ENCODE peak calls at places on chromosome 20, in seven cellular contexts. E, F, L, R, T, I and V are unnamed samples.
A peak's percentile ranks its signal among the peaks of the same experiment; 100 is the strongest.

GRCh38 chr20:19977373-19977770 is 39.8 kb upstream of the NAA20 start:
- DNase-seq in E (peak; percentile 66), F (no peak), L (no peak), R (no peak), T (no peak), I (no peak), V (peak; percentile 38)

GRCh38 chr20:22583773-22584629 is at the start of gene FOXA2:
- DNase-seq in E (no peak), F (peak; percentile 87), L (no peak), R (no peak), T (peak; percentile 61), I (peak; percentile 82), V (peak; percentile 63)

GRCh38 chr20:61941721-61942405 is 123.8 kb downstream of the TAF4 start:
- DNase-seq in E (no peak), F (no peak), L (no peak), R (no peak), T (no peak), I (no peak), V (no peak)

GRCh38 chr20:29319725-29320124 is 1937.7 kb upstream of the DEFB115 start:
- DNase-seq in E (no peak), F (no peak), L (no peak), R (no peak), T (no peak), I (peak; percentile 11), V (no peak)

GRCh38 chr20:13008761-13009681 is at the start of gene SPTLC3:
- DNase-seq in E (peak; percentile 53), F (peak; percentile 77), L (no peak), R (no peak), T (peak; percentile 46), I (peak; percentile 53), V (peak; percentile 81)

GRCh38 chr20:39829713-39830112 is 859.3 kb downstream of the MAFB start:
- DNase-seq in E (no peak), F (no peak), L (peak; percentile 16), R (no peak), T (no peak), I (peak; percentile 16), V (no peak)

GRCh38 chr20:24756292-24757025 is 192.6 kb upstream of the CST7 start:
- DNase-seq in E (no peak), F (no peak), L (no peak), R (no peak), T (no peak), I (no peak), V (no peak)

GRCh38 chr20:62887147-62887859 is 25.7 kb upstream of the TCFL5 start:
- DNase-seq in E (peak; percentile 94), F (peak; percentile 82), L (no peak), R (no peak), T (no peak), I (no peak), V (peak; percentile 39)

GRCh38 chr20:45282700-45283528 is 23.7 kb upstream of the RBPJL start:
- DNase-seq in E (peak; percentile 40), F (no peak), L (no peak), R (no peak), T (no peak), I (no peak), V (peak; percentile 41)

DNA sequence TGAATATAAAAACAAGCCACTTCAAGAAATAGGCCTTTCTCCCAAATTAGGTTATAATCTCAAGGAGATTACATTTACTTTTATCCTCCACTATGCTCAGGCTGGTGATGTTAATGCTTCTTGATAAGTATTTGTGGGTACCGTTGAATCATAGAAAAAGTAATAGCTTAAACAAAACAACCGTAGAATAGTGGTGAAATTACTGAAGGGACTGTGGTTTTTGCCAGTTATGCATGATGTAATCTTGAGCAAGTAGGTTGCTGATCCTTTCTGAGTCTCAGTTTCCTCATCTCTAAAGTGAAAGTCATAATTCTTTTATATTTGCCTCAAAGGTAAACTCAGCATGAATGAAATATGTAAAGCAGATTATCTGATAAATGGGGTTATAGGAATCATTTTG is 187.3 kb upstream of the JAG1 start:
- DNase-seq in E (peak; percentile 40), F (no peak), L (no peak), R (no peak), T (no peak), I (no peak), V (peak; percentile 78)
- TF ChIP-seq EZH2phosphoT487 in E (no peak), F (no peak), L (no peak), R (no peak), T (no peak), I (no peak), V (no peak)

GRCh38 chr20:21397341-21398108 is at the start of gene NKX2-4:
- DNase-seq in E (no peak), F (peak; percentile 12), L (no peak), R (no peak), T (peak; percentile 64), I (peak; percentile 67), V (no peak)
- TF ChIP-seq EZH2 in E (peak; percentile 97), F (no peak), L (no peak), R (no peak), T (peak; percentile 91), I (peak; percentile 78), V (no peak)

DNA sequence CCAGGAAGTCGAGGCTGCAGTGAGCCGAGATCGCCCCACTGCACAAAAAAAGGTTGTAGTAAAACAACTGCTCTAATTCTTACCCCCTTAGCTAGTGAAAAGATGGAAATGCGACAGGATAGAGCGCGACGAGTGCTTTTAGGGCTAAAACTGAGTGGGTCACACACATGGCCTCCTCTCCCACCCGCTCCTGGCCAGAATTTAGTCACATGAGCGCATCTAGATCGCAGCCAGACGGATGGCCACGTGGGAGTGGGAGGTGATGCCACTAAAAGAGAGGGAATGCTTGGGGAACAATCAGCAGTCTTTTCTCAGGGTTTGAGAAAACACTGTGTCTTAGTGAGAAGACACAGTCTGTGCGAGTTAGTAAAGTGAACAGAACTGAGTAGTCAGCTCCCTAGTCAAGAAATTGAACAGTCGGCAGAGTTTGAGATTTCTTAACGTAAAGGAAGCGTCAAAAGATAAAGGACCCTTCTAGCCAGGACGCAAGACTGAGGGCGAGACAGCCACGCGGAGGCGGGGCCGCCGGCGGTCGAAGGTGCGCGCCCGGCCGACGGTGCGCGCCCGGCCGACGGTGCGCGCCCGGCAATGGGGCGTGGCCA is 664 bp upstream of the ACTR5 start:
- DNase-seq in E (peak; percentile 30), F (no peak), L (no peak), R (no peak), T (no peak), I (no peak), V (peak; percentile 89)
- H3K4me3 ChIP-seq in E (peak overlapping the region; percentile 88), F (peak overlapping the region; percentile 1), L (peak overlapping the region; percentile 49), R (peak overlapping the region; percentile 72), T (peak overlapping the region; percentile 89), I (peak overlapping the region; percentile 80), V (peak overlapping the region; percentile 94)

DNA sequence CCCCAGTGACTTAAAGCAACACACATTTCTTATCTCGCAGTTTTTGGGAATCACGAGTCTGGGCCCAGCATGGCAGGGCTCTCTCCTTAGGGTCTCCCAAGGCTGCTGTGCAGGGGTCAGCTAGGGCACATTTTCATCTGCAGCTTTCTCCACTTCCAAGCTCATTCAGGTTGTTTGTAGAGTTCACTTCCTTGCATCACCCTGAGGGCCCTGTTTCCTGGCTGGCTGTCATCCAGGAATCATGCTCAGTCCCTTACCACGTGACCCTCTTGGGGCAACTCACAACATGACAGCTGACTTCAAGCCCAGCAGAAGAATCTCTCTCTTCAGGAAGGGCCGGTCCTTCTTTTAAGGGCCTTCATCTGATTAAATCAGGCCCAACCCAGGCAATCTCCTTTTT is 21.3 kb downstream of the SNAP25 start:
- DNase-seq in E (no peak), F (peak; percentile 43), L (no peak), R (no peak), T (no peak), I (no peak), V (peak; percentile 32)
- TF ChIP-seq EZH2phosphoT487 in E (no peak), F (no peak), L (no peak), R (no peak), T (no peak), I (no peak), V (no peak)

GRCh38 chr20:56222201-56222600 is 26.3 kb upstream of the MC3R start:
- DNase-seq in E (peak; percentile 23), F (no peak), L (no peak), R (no peak), T (no peak), I (no peak), V (peak; percentile 8)

GRCh38 chr20:56217820-56218219 is 30.7 kb upstream of the MC3R start:
- DNase-seq in E (no peak), F (no peak), L (no peak), R (no peak), T (peak; percentile 27), I (no peak), V (no peak)

GRCh38 chr20:56222945-56223344 is 25.6 kb upstream of the MC3R start:
- DNase-seq in E (peak; percentile 7), F (no peak), L (no peak), R (no peak), T (no peak), I (no peak), V (no peak)

GRCh38 chr20:56223352-56223751 is 25.2 kb upstream of the MC3R start:
- DNase-seq in E (no peak), F (no peak), L (no peak), R (no peak), T (no peak), I (no peak), V (no peak)
- TF ChIP-seq EZH2 in E (no peak), F (no peak), L (no peak), R (no peak), T (no peak), I (no peak), V (no peak)

GRCh38 chr20:3933126-3933684 is 44.0 kb downstream of the PANK2 start:
- DNase-seq in E (no peak), F (no peak), L (no peak), R (no peak), T (no peak), I (no peak), V (no peak)

GRCh38 chr20:3931664-3932063 is 42.5 kb downstream of the PANK2 start:
- DNase-seq in E (peak; percentile 42), F (no peak), L (no peak), R (no peak), T (no peak), I (no peak), V (no peak)

GRCh38 chr20:3934628-3935027 is 45.4 kb downstream of the PANK2 start:
- DNase-seq in E (peak; percentile 47), F (no peak), L (no peak), R (no peak), T (no peak), I (no peak), V (no peak)

GRCh38 chr20:3930265-3931206 is 41.3 kb downstream of the PANK2 start:
- DNase-seq in E (no peak), F (no peak), L (no peak), R (no peak), T (no peak), I (no peak), V (no peak)

GRCh38 chr20:3932277-3933073 is 43.3 kb downstream of the PANK2 start:
- DNase-seq in E (peak; percentile 77), F (no peak), L (peak; percentile 44), R (no peak), T (no peak), I (no peak), V (no peak)
- H3K4me3 ChIP-seq in E (peak overlapping the region; percentile 71), F (no peak overlapping the region), L (no peak overlapping the region), R (no peak overlapping the region), T (no peak overlapping the region), I (no peak overlapping the region), V (peak overlapping the region; percentile 45)

GRCh38 chr20:17365831-17366230 is 139.0 kb downstream of the PCSK2 start:
- DNase-seq in E (no peak), F (no peak), L (no peak), R (no peak), T (no peak), I (no peak), V (no peak)
- TF ChIP-seq EZH2phosphoT487 in E (no peak), F (no peak), L (no peak), R (no peak), T (no peak), I (no peak), V (no peak)